ENCODE peak calls at places on chromosome X, in five cellular contexts. H, A, R, X and V are unnamed samples.

GRCh38 chrX:109600114-109600710 is 24.8 kb downstream of the KCNE5 start:
- DNase-seq in R (peak), X (peak), A (no peak), H (no peak), V (peak)

GRCh38 chrX:17025903-17026302 is 79.4 kb downstream of the REPS2 start:
- DNase-seq in H (no peak), A (no peak), X (no peak), R (no peak), V (no peak)

GRCh38 chrX:137587151-137587550 is 21.2 kb downstream of the ZIC3 start:
- DNase-seq in H (no peak), A (no peak), R (no peak), X (no peak), V (no peak)

GRCh38 chrX:92232182-92232581 is 453.0 kb downstream of the PCDH11X start:
- DNase-seq in R (peak), H (no peak), X (no peak), A (no peak), V (peak)

GRCh38 chrX:1507511-1508463 is 29.2 kb downstream of the P2RY8 start:
- DNase-seq in A (no peak), H (no peak), R (peak), X (peak), V (peak)

GRCh38 chrX:24493740-24494543 is 28.9 kb downstream of the PDK3 start:
- DNase-seq in X (no peak), A (no peak), H (no peak), R (peak), V (no peak)

GRCh38 chrX:68938244-68939004 is 109.6 kb downstream of the EFNB1 start:
- DNase-seq in A (no peak), X (peak), H (no peak), R (no peak), V (peak)

GRCh38 chrX:134734343-134735001 is 76.2 kb upstream of the PLAC1 start:
- DNase-seq in A (no peak), R (no peak), X (no peak), H (no peak), V (no peak)

GRCh38 chrX:9862525-9862924 is 76.3 kb downstream of the SHROOM2 start:
- DNase-seq in R (no peak), A (no peak), X (no peak), H (no peak), V (no peak)

GRCh38 chrX:14013074-14013473 is 16.6 kb downstream of the GEMIN8 start:
- DNase-seq in X (no peak), H (no peak), A (no peak), R (no peak), V (no peak)

GRCh38 chrX:132708529-132708928 is 219.7 kb upstream of the MBNL3 start:
- DNase-seq in H (no peak), A (no peak), X (no peak), R (no peak), V (no peak)

GRCh38 chrX:25344191-25344936 is 328.6 kb upstream of the ARX start:
- DNase-seq in R (no peak), A (no peak), X (no peak), H (no peak), V (no peak)

GRCh38 chrX:19303216-19303880 is 40.4 kb upstream of the PDHA1 start:
- DNase-seq in A (no peak), H (no peak), X (no peak), R (no peak), V (no peak)

GRCh38 chrX:23898412-23898959 is 9.3 kb downstream of the APOO start:
- DNase-seq in H (no peak), X (no peak), A (no peak), R (no peak), V (no peak)